ENCODE peak calls at places on chromosomes 16 and 17, in six cellular contexts. S is GM20000; Q is stimulated activated CD8-positive, alpha-beta memory T cell treated with anti-CD3 and anti-CD28 coated beads, Interleukin-7, amount 100 ng/mL, for 1 hour; V is stimulated activated CD4-positive, alpha-beta T cell treated with anti-CD3 and anti-CD28 coated beads, Interleukin-12 subunit alpha, Interleukin-12 subunit beta, amount 100 ng/mL, for 48 hours; M is left colon; P is right atrium auricular region. O is an unnamed sample.

GRCh38 chr17:64139542-64139941 is 9.6 kb upstream of the ERN1 start:
- DNase-seq in V (no peak), S (no peak), P (no peak), Q (no peak), M (no peak), O (no peak)

GRCh38 chr16:60203525-60204124 is 1469.5 kb upstream of the GOT2 start:
- DNase-seq in Q (no peak), S (no peak), V (no peak), P (no peak), M (no peak), O (no peak)

GRCh38 chr16:75787421-75787820 is 61.1 kb upstream of the CPHXL start:
- DNase-seq in V (no peak), Q (no peak), M (no peak), S (no peak), P (no peak), O (no peak)

GRCh38 chr16:69190046-69190588 is 3.2 kb downstream of the SNTB2 start:
- DNase-seq in V (no peak), M (no peak), S (no peak), P (no peak), Q (no peak), O (no peak)

GRCh38 chr16:78786635-78787034 is 687.2 kb downstream of the WWOX start:
- DNase-seq in V (no peak), Q (no peak), P (no peak), M (no peak), S (no peak), O (no peak)

GRCh38 chr16:25051446-25052160 is 36.4 kb upstream of the ARHGAP17 start:
- DNase-seq in Q (no peak), S (no peak), P (no peak), V (no peak), M (no peak), O (peak; percentile 9)

GRCh38 chr17:63988741-63989621 is 9.2 kb upstream of the PRR29 start:
- DNase-seq in Q (no peak), S (no peak), M (no peak), V (no peak), P (no peak), O (no peak)

GRCh38 chr17:83154311-83155127 is 75.1 kb downstream of the METRNL start:
- DNase-seq in S (no peak), Q (no peak), M (no peak), V (no peak), P (peak; percentile 50), O (no peak)

GRCh38 chr17:20173091-20173490 is 163.9 kb downstream of the SPECC1 start:
- DNase-seq in Q (no peak), S (no peak), P (no peak), V (no peak), M (no peak), O (no peak)

GRCh38 chr17:73175962-73176565 is 11.3 kb downstream of the SSTR2 start:
- DNase-seq in M (no peak), V (no peak), Q (no peak), S (no peak), P (no peak), O (no peak)